ENCODE peak calls at places on chromosome 18, in eight cellular contexts. One of them, this sample, is unnamed.

GRCh38 chr18:9808530-9809241 is 77.1 kb upstream of the TXNDC2 start:
- DNase-seq in activated CD8-positive, alpha-beta memory T cell treated with anti-CD3 and anti-CD28 coated beads for 1 hour: no peak
- DNase-seq in memory B cell: no peak
- DNase-seq in GM13977: no peak
- DNase-seq in IMR-90: no peak
- DNase-seq in stimulated activated CD4-positive, alpha-beta T cell treated with anti-CD3 and anti-CD28 coated beads, Interleukin-1b, Interleukin-23, amount 100 ng/mL, for 24 hours: no peak
- DNase-seq in GM10248: no peak
- DNase-seq in heart left ventricle: no peak
- DNase-seq in this sample: no peak

GRCh38 chr18:9901377-9901776 is 12.4 kb upstream of the VAPA start:
- DNase-seq in activated CD8-positive, alpha-beta memory T cell treated with anti-CD3 and anti-CD28 coated beads for 1 hour: no peak
- DNase-seq in memory B cell: no peak
- DNase-seq in GM13977: no peak
- DNase-seq in IMR-90: no peak
- DNase-seq in stimulated activated CD4-positive, alpha-beta T cell treated with anti-CD3 and anti-CD28 coated beads, Interleukin-1b, Interleukin-23, amount 100 ng/mL, for 24 hours: no peak
- DNase-seq in GM10248: no peak
- DNase-seq in heart left ventricle: no peak
- DNase-seq in this sample: no peak

GRCh38 chr18:54684786-54685185 is 93.7 kb downstream of the DYNAP start:
- DNase-seq in activated CD8-positive, alpha-beta memory T cell treated with anti-CD3 and anti-CD28 coated beads for 1 hour: no peak
- DNase-seq in memory B cell: no peak
- DNase-seq in GM13977: no peak
- DNase-seq in IMR-90: no peak
- DNase-seq in stimulated activated CD4-positive, alpha-beta T cell treated with anti-CD3 and anti-CD28 coated beads, Interleukin-1b, Interleukin-23, amount 100 ng/mL, for 24 hours: no peak
- DNase-seq in GM10248: no peak
- DNase-seq in heart left ventricle: no peak
- DNase-seq in this sample: no peak

GRCh38 chr18:55113800-55114199 is 154.5 kb upstream of the CCDC68 start:
- DNase-seq in activated CD8-positive, alpha-beta memory T cell treated with anti-CD3 and anti-CD28 coated beads for 1 hour: no peak
- DNase-seq in memory B cell: no peak
- DNase-seq in GM13977: no peak
- DNase-seq in IMR-90: no peak
- DNase-seq in stimulated activated CD4-positive, alpha-beta T cell treated with anti-CD3 and anti-CD28 coated beads, Interleukin-1b, Interleukin-23, amount 100 ng/mL, for 24 hours: no peak
- DNase-seq in GM10248: no peak
- DNase-seq in heart left ventricle: no peak
- DNase-seq in this sample: no peak

GRCh38 chr18:54926593-54927297 is 32.5 kb downstream of the CCDC68 start:
- DNase-seq in activated CD8-positive, alpha-beta memory T cell treated with anti-CD3 and anti-CD28 coated beads for 1 hour: no peak
- DNase-seq in memory B cell: no peak
- DNase-seq in GM13977: no peak
- DNase-seq in IMR-90: peak; percentile 57
- DNase-seq in stimulated activated CD4-positive, alpha-beta T cell treated with anti-CD3 and anti-CD28 coated beads, Interleukin-1b, Interleukin-23, amount 100 ng/mL, for 24 hours: no peak
- DNase-seq in GM10248: no peak
- DNase-seq in heart left ventricle: no peak
- DNase-seq in this sample: no peak

GRCh38 chr18:74040459-74041332 is 106.9 kb downstream of the FBXO15 start:
- DNase-seq in activated CD8-positive, alpha-beta memory T cell treated with anti-CD3 and anti-CD28 coated beads for 1 hour: peak; percentile 34
- DNase-seq in memory B cell: peak; percentile 24
- DNase-seq in GM13977: peak; percentile 54
- DNase-seq in IMR-90: peak; percentile 11
- DNase-seq in stimulated activated CD4-positive, alpha-beta T cell treated with anti-CD3 and anti-CD28 coated beads, Interleukin-1b, Interleukin-23, amount 100 ng/mL, for 24 hours: peak; percentile 44
- DNase-seq in GM10248: peak; percentile 70
- DNase-seq in heart left ventricle: no peak
- DNase-seq in this sample: peak; percentile 24

GRCh38 chr18:3411327-3411726 is 38.6 kb upstream of the TGIF1 start:
- DNase-seq in activated CD8-positive, alpha-beta memory T cell treated with anti-CD3 and anti-CD28 coated beads for 1 hour: no peak
- DNase-seq in memory B cell: no peak
- DNase-seq in GM13977: no peak
- DNase-seq in IMR-90: no peak
- DNase-seq in stimulated activated CD4-positive, alpha-beta T cell treated with anti-CD3 and anti-CD28 coated beads, Interleukin-1b, Interleukin-23, amount 100 ng/mL, for 24 hours: no peak
- DNase-seq in GM10248: no peak
- DNase-seq in heart left ventricle: no peak
- DNase-seq in this sample: no peak

GRCh38 chr18:23276456-23276855 is 141.2 kb downstream of the CABLES1 start:
- DNase-seq in activated CD8-positive, alpha-beta memory T cell treated with anti-CD3 and anti-CD28 coated beads for 1 hour: no peak
- DNase-seq in memory B cell: no peak
- DNase-seq in GM13977: no peak
- DNase-seq in IMR-90: no peak
- DNase-seq in stimulated activated CD4-positive, alpha-beta T cell treated with anti-CD3 and anti-CD28 coated beads, Interleukin-1b, Interleukin-23, amount 100 ng/mL, for 24 hours: no peak
- DNase-seq in GM10248: no peak
- DNase-seq in heart left ventricle: no peak
- DNase-seq in this sample: no peak

GRCh38 chr18:5895886-5896740 is 791 bp upstream of the TMEM200C start:
- DNase-seq in activated CD8-positive, alpha-beta memory T cell treated with anti-CD3 and anti-CD28 coated beads for 1 hour: no peak
- DNase-seq in memory B cell: no peak
- DNase-seq in GM13977: peak; percentile 53
- DNase-seq in IMR-90: peak; percentile 74
- DNase-seq in stimulated activated CD4-positive, alpha-beta T cell treated with anti-CD3 and anti-CD28 coated beads, Interleukin-1b, Interleukin-23, amount 100 ng/mL, for 24 hours: no peak
- DNase-seq in GM10248: peak; percentile 38
- DNase-seq in heart left ventricle: peak; percentile 66
- DNase-seq in this sample: no peak

GRCh38 chr18:2324459-2324858 is 246.8 kb downstream of the METTL4 start:
- DNase-seq in activated CD8-positive, alpha-beta memory T cell treated with anti-CD3 and anti-CD28 coated beads for 1 hour: no peak
- DNase-seq in memory B cell: no peak
- DNase-seq in GM13977: no peak
- DNase-seq in IMR-90: no peak
- DNase-seq in stimulated activated CD4-positive, alpha-beta T cell treated with anti-CD3 and anti-CD28 coated beads, Interleukin-1b, Interleukin-23, amount 100 ng/mL, for 24 hours: no peak
- DNase-seq in GM10248: no peak
- DNase-seq in heart left ventricle: no peak
- DNase-seq in this sample: no peak

GRCh38 chr18:34085140-34085739 is 139.5 kb downstream of the NOL4 start:
- DNase-seq in activated CD8-positive, alpha-beta memory T cell treated with anti-CD3 and anti-CD28 coated beads for 1 hour: no peak
- DNase-seq in memory B cell: no peak
- DNase-seq in GM13977: no peak
- DNase-seq in IMR-90: no peak
- DNase-seq in stimulated activated CD4-positive, alpha-beta T cell treated with anti-CD3 and anti-CD28 coated beads, Interleukin-1b, Interleukin-23, amount 100 ng/mL, for 24 hours: no peak
- DNase-seq in GM10248: no peak
- DNase-seq in heart left ventricle: no peak
- DNase-seq in this sample: no peak

GRCh38 chr18:31325051-31325450 is 7.1 kb downstream of the DSG1 start:
- DNase-seq in activated CD8-positive, alpha-beta memory T cell treated with anti-CD3 and anti-CD28 coated beads for 1 hour: no peak
- DNase-seq in memory B cell: no peak
- DNase-seq in GM13977: no peak
- DNase-seq in IMR-90: peak; percentile 71
- DNase-seq in stimulated activated CD4-positive, alpha-beta T cell treated with anti-CD3 and anti-CD28 coated beads, Interleukin-1b, Interleukin-23, amount 100 ng/mL, for 24 hours: no peak
- DNase-seq in GM10248: no peak
- DNase-seq in heart left ventricle: no peak
- DNase-seq in this sample: no peak

This sample was measured in GM19239.